ENCODE peak calls at places on chromosome X, in nine cellular contexts. I is astrocyte of the spinal cord; B is foreskin fibroblast; Q is Kasumi-1; A is AG10803; P is activated T-helper 1 cell treated with anti-CD3 and anti-CD28 coated beads, Interleukin-12 subunit alpha, Interleukin-12 subunit beta, Interleukin-2, Interleukin-4 antibody, amounts not matched to agents 30 ng/mL and 10 ng/mL and 1 ng/mL, durations not matched to agents 14 hours and 24 hours and 36 hours; M is C1 segment of cervical spinal cord; J is IMR-90; D is HL-60. C is an unnamed sample.
A peak's percentile ranks its signal among the peaks of the same experiment; 100 is the strongest.

GRCh38 chrX:40266490-40267333 is 169.0 kb upstream of the BCOR start:
- DNase-seq in A (peak; percentile 59), P (peak; percentile 8), M (peak; percentile 20), I (peak; percentile 61), Q (peak; percentile 49), D (peak; percentile 32), J (peak; percentile 56), B (peak; percentile 85), C (peak; percentile 35)

GRCh38 chrX:21838937-21839333 is 482 bp upstream of the MBTPS2 start:
- DNase-seq in Q (peak; percentile 16), D (no peak), J (peak; percentile 14), M (no peak), P (no peak), I (no peak), A (peak; percentile 15), B (peak; percentile 40), C (no peak)

GRCh38 chrX:2261838-2262678 is 238.7 kb downstream of the DHRSX start:
- DNase-seq in I (no peak), J (peak; percentile 8), D (no peak), B (no peak), P (no peak), M (no peak), A (no peak), Q (no peak), C (no peak)

GRCh38 chrX:46959985-46960700 is 47.9 kb downstream of the JADE3 start:
- DNase-seq in J (no peak), A (no peak), M (no peak), Q (no peak), B (no peak), I (no peak), D (no peak), P (no peak), C (no peak)

GRCh38 chrX:143623657-143624056 is 12.2 kb downstream of the SLITRK4 start:
- DNase-seq in I (no peak), D (no peak), P (no peak), B (no peak), Q (no peak), A (no peak), M (no peak), J (no peak), C (no peak)

GRCh38 chrX:107849747-107850478 is 24.2 kb downstream of the MID2 start:
- DNase-seq in D (no peak), J (no peak), B (peak; percentile 28), Q (no peak), I (no peak), M (no peak), A (peak; percentile 8), P (no peak), C (peak; percentile 19)

GRCh38 chrX:49987651-49988050 is 65.3 kb downstream of the CLCN5 start:
- DNase-seq in M (no peak), I (no peak), B (no peak), P (no peak), D (no peak), A (no peak), J (no peak), Q (no peak), C (no peak)

GRCh38 chrX:87805829-87806490 is 288.4 kb downstream of the KLHL4 start:
- DNase-seq in D (no peak), J (no peak), M (no peak), A (no peak), P (no peak), I (peak; percentile 7), Q (no peak), B (no peak), C (no peak)

GRCh38 chrX:92232182-92232581 is 453.0 kb downstream of the PCDH11X start:
- DNase-seq in J (peak; percentile 2), D (no peak), P (no peak), A (no peak), I (peak; percentile 3), B (no peak), M (no peak), Q (peak; percentile 14), C (peak; percentile 3)

GRCh38 chrX:54043696-54044125 is 562 bp downstream of the PHF8 start:
- DNase-seq in J (peak; percentile 10), P (peak; percentile 22), D (peak; percentile 8), A (peak; percentile 25), B (peak; percentile 58), Q (peak; percentile 14), I (no peak), M (peak; percentile 59), C (peak; percentile 6)

GRCh38 chrX:50801135-50801534 is 12.9 kb downstream of the SHROOM4 start:
- DNase-seq in A (no peak), I (no peak), J (no peak), M (no peak), B (no peak), P (no peak), D (no peak), Q (no peak), C (no peak)

GRCh38 chrX:48487362-48487785 is 11.4 kb downstream of the FTSJ1 start:
- DNase-seq in M (no peak), P (no peak), J (peak; percentile 89), Q (no peak), D (no peak), I (peak; percentile 94), B (peak; percentile 83), A (peak; percentile 96), C (no peak)

GRCh38 chrX:112851806-112852205 is 11.2 kb upstream of the AMOT start:
- DNase-seq in Q (no peak), J (peak; percentile 73), D (no peak), I (peak; percentile 13), M (no peak), A (peak; percentile 58), B (no peak), P (no peak), C (no peak)

GRCh38 chrX:25925956-25926355 is 212.2 kb upstream of the MAGEB18 start:
- DNase-seq in Q (no peak), D (no peak), A (no peak), I (no peak), P (no peak), B (no peak), M (no peak), J (no peak), C (no peak)

C was measured in NCI-H1694 treated with DMSO at 0.1 percent for 48 hours.